ENCODE peak calls at places on chromosomes 3 and 15, in nine cellular contexts. A, J, H, Q, N, F, W, I and C are unnamed samples.

GRCh38 chr3:153277029-153277428 is 115.0 kb downstream of the RAP2B start:
- DNase-seq in A (no peak), J (no peak), H (no peak), Q (no peak), N (no peak), F (no peak), W (no peak), I (no peak), C (peak; percentile 45)

GRCh38 chr3:18442743-18443669 is 17.9 kb upstream of the SATB1 start:
- DNase-seq in A (no peak), J (no peak), H (no peak), Q (no peak), N (no peak), F (no peak), W (no peak), I (no peak), C (no peak)

GRCh38 chr15:41816788-41817187 is 11.1 kb upstream of the JMJD7 start:
- DNase-seq in A (no peak), J (no peak), H (no peak), Q (no peak), N (no peak), F (no peak), W (no peak), I (no peak), C (no peak)

GRCh38 chr3:114519415-114519814 is 225.6 kb downstream of the TIGIT start:
- DNase-seq in A (no peak), J (peak; percentile 54), H (no peak), Q (peak; percentile 73), N (no peak), F (no peak), W (no peak), I (peak; percentile 33), C (peak; percentile 29)

GRCh38 chr3:188690932-188691331 is 480.8 kb upstream of the TPRG1 start:
- DNase-seq in A (no peak), J (no peak), H (no peak), Q (no peak), N (no peak), F (no peak), W (no peak), I (no peak), C (no peak)

GRCh38 chr3:49725906-49726681 is 2.3 kb upstream of the GMPPB start:
- DNase-seq in A (peak; percentile 3), J (no peak), H (no peak), Q (no peak), N (no peak), F (peak; percentile 58), W (no peak), I (no peak), C (no peak)

GRCh38 chr3:65268411-65268810 is 580.6 kb upstream of the ADAMTS9 start:
- DNase-seq in A (no peak), J (no peak), H (no peak), Q (peak; percentile 7), N (no peak), F (no peak), W (no peak), I (no peak), C (no peak)

GRCh38 chr3:82163907-82164520 is 402.6 kb upstream of the GBE1 start:
- DNase-seq in A (no peak), J (peak; percentile 33), H (no peak), Q (no peak), N (no peak), F (no peak), W (peak; percentile 53), I (no peak), C (no peak)

GRCh38 chr15:91182096-91182495 is 82.0 kb downstream of the SV2B start:
- DNase-seq in A (no peak), J (no peak), H (no peak), Q (no peak), N (no peak), F (no peak), W (peak; percentile 75), I (no peak), C (no peak)

GRCh38 chr3:3800076-3800448 is 831 bp downstream of the LRRN1 start:
- DNase-seq in A (no peak), J (no peak), H (no peak), Q (no peak), N (peak; percentile 52), F (peak; percentile 66), W (no peak), I (no peak), C (no peak)

GRCh38 chr3:23811117-23811487 is 5.3 kb downstream of the UBE2E1 start:
- DNase-seq in A (no peak), J (no peak), H (no peak), Q (no peak), N (no peak), F (no peak), W (peak; percentile 44), I (no peak), C (no peak)

GRCh38 chr15:74402337-74402839 is 31.4 kb downstream of the SEMA7A start:
- DNase-seq in A (no peak), J (no peak), H (no peak), Q (no peak), N (no peak), F (no peak), W (peak; percentile 5), I (no peak), C (no peak)

GRCh38 chr15:74400915-74401757 is 32.6 kb downstream of the SEMA7A start:
- DNase-seq in A (peak; percentile 77), J (no peak), H (no peak), Q (no peak), N (no peak), F (no peak), W (peak; percentile 87), I (no peak), C (no peak)

GRCh38 chr15:74403590-74403919 is 30.2 kb downstream of the SEMA7A start:
- DNase-seq in A (no peak), J (no peak), H (no peak), Q (no peak), N (no peak), F (no peak), W (no peak), I (no peak), C (no peak)

GRCh38 chr15:74403981-74404563 is 29.7 kb downstream of the SEMA7A start:
- DNase-seq in A (peak; percentile 51), J (no peak), H (no peak), Q (no peak), N (peak; percentile 81), F (no peak), W (no peak), I (no peak), C (no peak)

DNA sequence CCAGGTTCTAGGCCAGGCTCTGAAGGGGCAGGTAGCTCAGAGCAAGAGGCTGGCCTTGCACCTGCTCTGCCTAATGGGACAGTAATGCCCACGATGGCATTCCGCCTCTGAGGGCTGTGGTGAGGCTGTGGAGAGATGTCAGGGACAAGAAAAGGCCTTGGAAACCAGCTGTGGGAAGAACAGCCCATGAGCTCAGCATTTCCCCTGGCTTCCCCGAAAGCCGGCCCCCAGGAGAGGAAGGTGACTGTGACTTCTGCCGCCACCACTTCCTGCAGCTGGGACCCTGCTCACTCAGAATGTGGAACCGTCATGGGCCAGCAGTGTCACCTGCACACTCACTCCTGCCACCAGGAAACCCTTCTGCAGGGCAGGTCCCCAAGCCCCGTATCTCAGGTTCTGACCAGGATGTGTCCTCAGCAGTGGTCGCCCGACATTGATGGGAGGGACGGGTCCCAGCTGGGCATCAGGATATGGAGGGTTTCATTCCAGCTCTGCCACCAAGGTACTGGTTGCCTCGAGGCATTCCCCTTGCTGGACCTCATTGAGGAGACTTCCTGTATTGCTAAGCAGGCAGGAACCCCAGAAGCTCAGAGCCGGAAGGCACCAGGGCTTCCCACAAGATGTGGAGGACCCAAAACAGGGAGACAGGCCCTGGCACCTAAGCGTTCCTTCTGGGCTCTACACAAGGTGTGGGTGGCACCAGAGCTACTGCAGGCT is 30.7 kb downstream of the SEMA7A start:
- DNase-seq in A (peak; percentile 92), J (no peak), H (no peak), Q (no peak), N (no peak), F (no peak), W (peak; percentile 70), I (no peak), C (no peak)
- TF ChIP-seq CTCF in A (no peak), J (no peak), H (no peak), Q (no peak), N (no peak), F (no peak), W (no peak), I (no peak), C (no peak)

GRCh38 chr3:152252750-152253149 is 16.0 kb upstream of the MBNL1 start:
- DNase-seq in A (no peak), J (no peak), H (no peak), Q (no peak), N (no peak), F (no peak), W (no peak), I (no peak), C (no peak)

GRCh38 chr3:152255290-152255689 is 13.4 kb upstream of the MBNL1 start:
- DNase-seq in A (no peak), J (no peak), H (no peak), Q (no peak), N (no peak), F (no peak), W (no peak), I (no peak), C (no peak)

GRCh38 chr3:152251916-152252315 is 16.8 kb upstream of the MBNL1 start:
- DNase-seq in A (no peak), J (no peak), H (no peak), Q (no peak), N (no peak), F (no peak), W (no peak), I (no peak), C (no peak)

GRCh38 chr3:152253514-152253913 is 15.2 kb upstream of the MBNL1 start:
- DNase-seq in A (no peak), J (no peak), H (no peak), Q (no peak), N (no peak), F (no peak), W (no peak), I (no peak), C (no peak)

DNA sequence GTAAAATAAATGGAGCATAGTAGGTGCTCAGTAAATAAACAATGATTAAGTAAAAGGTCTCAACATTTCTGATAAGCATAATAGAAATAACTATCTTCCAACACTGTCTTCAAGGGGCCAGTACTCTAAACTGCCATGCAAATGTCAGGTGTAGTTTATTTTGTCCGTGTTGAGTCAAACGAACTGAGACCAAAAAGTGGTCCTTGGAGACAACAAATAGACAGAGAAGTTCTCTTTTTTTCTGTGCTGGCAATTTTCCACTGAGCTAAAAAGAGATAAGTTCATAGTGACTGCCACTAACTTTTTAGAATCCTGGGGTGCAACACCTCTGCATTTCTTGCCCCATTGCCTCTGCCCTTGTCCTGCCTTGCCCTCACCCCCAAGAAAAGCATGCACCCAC is 14.7 kb upstream of the MBNL1 start:
- DNase-seq in A (no peak), J (no peak), H (no peak), Q (no peak), N (no peak), F (no peak), W (no peak), I (no peak), C (no peak)
- H3K27ac ChIP-seq in A (peak overlapping the region; percentile 63), J (no peak overlapping the region), H (no peak overlapping the region), Q (no peak overlapping the region), N (no peak overlapping the region), F (no peak overlapping the region), W (no peak overlapping the region), I (no peak overlapping the region), C (no peak overlapping the region)

GRCh38 chr3:125496701-125497100 is 23.3 kb downstream of the SNX4 start:
- DNase-seq in A (no peak), J (no peak), H (no peak), Q (no peak), N (no peak), F (no peak), W (no peak), I (no peak), C (no peak)
- TF ChIP-seq CTCF in A (no peak), J (no peak), H (no peak), Q (no peak), N (no peak), F (no peak), W (no peak), I (no peak), C (no peak)

GRCh38 chr3:15272431-15273196 is 59.8 kb downstream of the SH3BP5 start:
- DNase-seq in A (no peak), J (no peak), H (no peak), Q (no peak), N (no peak), F (no peak), W (no peak), I (no peak), C (no peak)
- H3K27ac ChIP-seq in A (peak overlapping the region; percentile 84), J (no peak overlapping the region), H (peak overlapping the region; percentile 24), Q (no peak overlapping the region), N (no peak overlapping the region), F (peak overlapping the region; percentile 9), W (no peak overlapping the region), I (peak overlapping the region; percentile 34), C (peak overlapping the region; percentile 69)